ENCODE peak calls at places on chromosomes 6 and 20, in four cellular contexts. One of them, this sample, is unnamed.

GRCh38 chr6:31836676-31837611 is 9.4 kb downstream of the HSPA1B start:
- DNase-seq in AML-193: peak
- DNase-seq in AG08395: no peak
- DNase-seq in T-helper 9 cell: no peak
- DNase-seq in this sample: no peak

GRCh38 chr6:93305088-93305487 is 114.3 kb downstream of the EPHA7 start:
- DNase-seq in T-helper 9 cell: no peak
- DNase-seq in AG08395: no peak
- DNase-seq in AML-193: no peak
- DNase-seq in this sample: no peak

GRCh38 chr6:706161-706560 is 13.2 kb upstream of the EXOC2 start:
- DNase-seq in T-helper 9 cell: no peak
- DNase-seq in AG08395: no peak
- DNase-seq in AML-193: no peak
- DNase-seq in this sample: no peak

GRCh38 chr20:63652192-63652980 is 838 bp downstream of the STMN3 start:
- DNase-seq in AG08395: no peak
- DNase-seq in T-helper 9 cell: peak
- DNase-seq in AML-193: no peak
- DNase-seq in this sample: no peak

GRCh38 chr6:43391448-43392031 is 22.1 kb upstream of the ZNF318 start:
- DNase-seq in AG08395: no peak
- DNase-seq in AML-193: no peak
- DNase-seq in T-helper 9 cell: peak
- DNase-seq in this sample: no peak

GRCh38 chr6:74091133-74091793 is 395.3 kb downstream of the CD109 start:
- DNase-seq in AG08395: peak
- DNase-seq in AML-193: peak
- DNase-seq in T-helper 9 cell: no peak
- DNase-seq in this sample: no peak

GRCh38 chr6:153790048-153790447 is 249.0 kb upstream of the OPRM1 start:
- DNase-seq in T-helper 9 cell: no peak
- DNase-seq in AML-193: no peak
- DNase-seq in AG08395: no peak
- DNase-seq in this sample: no peak

GRCh38 chr6:139060332-139060731 is 31.8 kb downstream of the ABRACL start:
- DNase-seq in AML-193: peak
- DNase-seq in AG08395: peak
- DNase-seq in T-helper 9 cell: no peak
- DNase-seq in this sample: no peak

GRCh38 chr6:139828751-139829519 is 454.5 kb upstream of the CITED2 start:
- DNase-seq in AG08395: no peak
- DNase-seq in AML-193: no peak
- DNase-seq in T-helper 9 cell: no peak
- DNase-seq in this sample: no peak

GRCh38 chr20:51424270-51425041 is 118.1 kb downstream of the NFATC2 start:
- DNase-seq in T-helper 9 cell: no peak
- DNase-seq in AML-193: no peak
- DNase-seq in AG08395: no peak
- DNase-seq in this sample: no peak

GRCh38 chr6:110491644-110492317 is 15.4 kb upstream of the SLC22A16 start:
- DNase-seq in AG08395: peak
- DNase-seq in T-helper 9 cell: no peak
- DNase-seq in AML-193: no peak
- DNase-seq in this sample: no peak

GRCh38 chr6:8483650-8484049 is 48.3 kb upstream of the SLC35B3 start:
- DNase-seq in AML-193: no peak
- DNase-seq in T-helper 9 cell: no peak
- DNase-seq in AG08395: no peak
- DNase-seq in this sample: no peak

GRCh38 chr6:125314019-125314581 is 12.3 kb upstream of the HDDC2 start:
- DNase-seq in T-helper 9 cell: peak
- DNase-seq in AG08395: peak
- DNase-seq in AML-193: peak
- DNase-seq in this sample: peak

GRCh38 chr6:17473554-17473953 is 80.2 kb downstream of the CAP2 start:
- DNase-seq in T-helper 9 cell: no peak
- DNase-seq in AG08395: no peak
- DNase-seq in AML-193: no peak
- DNase-seq in this sample: no peak

GRCh38 chr6:90175627-90176538 is 120.8 kb downstream of the BACH2 start:
- DNase-seq in T-helper 9 cell: peak
- DNase-seq in AG08395: no peak
- DNase-seq in AML-193: no peak
- DNase-seq in this sample: no peak

GRCh38 chr6:68343901-68344300 is 291.2 kb upstream of the ADGRB3 start:
- DNase-seq in AML-193: peak
- DNase-seq in AG08395: no peak
- DNase-seq in T-helper 9 cell: no peak
- DNase-seq in this sample: no peak

GRCh38 chr20:18001131-18001921 is 32.5 kb downstream of the MGME1 start:
- DNase-seq in AML-193: no peak
- DNase-seq in T-helper 9 cell: no peak
- DNase-seq in AG08395: peak
- DNase-seq in this sample: no peak

GRCh38 chr6:38215651-38216319 is 396.3 kb downstream of the ZFAND3 start:
- DNase-seq in AG08395: no peak
- DNase-seq in T-helper 9 cell: no peak
- DNase-seq in AML-193: no peak
- DNase-seq in this sample: no peak

GRCh38 chr20:63093966-63094766 is 87.4 kb upstream of the BHLHE23 start:
- DNase-seq in AG08395: no peak
- DNase-seq in T-helper 9 cell: no peak
- DNase-seq in AML-193: no peak
- DNase-seq in this sample: no peak

GRCh38 chr6:129476248-129476564 is 233.8 kb downstream of the ARHGAP18 start:
- DNase-seq in T-helper 9 cell: no peak
- DNase-seq in AML-193: no peak
- DNase-seq in AG08395: no peak
- DNase-seq in this sample: no peak

GRCh38 chr6:77906070-77906469 is 253.2 kb downstream of the MEI4 start:
- DNase-seq in AG08395: no peak
- DNase-seq in T-helper 9 cell: no peak
- DNase-seq in AML-193: no peak
- DNase-seq in this sample: no peak

GRCh38 chr6:43367245-43367984 is 2.0 kb downstream of the ZNF318 start:
- DNase-seq in AML-193: peak
- DNase-seq in T-helper 9 cell: no peak
- DNase-seq in AG08395: no peak
- DNase-seq in this sample: no peak

GRCh38 chr20:40176442-40176841 is 512.6 kb downstream of the MAFB start:
- DNase-seq in AG08395: no peak
- DNase-seq in T-helper 9 cell: no peak
- DNase-seq in AML-193: no peak
- DNase-seq in this sample: no peak

GRCh38 chr6:43579171-43579570 is 3.2 kb downstream of the POLH start:
- DNase-seq in AML-193: no peak
- DNase-seq in T-helper 9 cell: no peak
- DNase-seq in AG08395: no peak
- DNase-seq in this sample: no peak

GRCh38 chr6:147941143-147941542 is 401.5 kb upstream of the SASH1 start:
- DNase-seq in AG08395: no peak
- DNase-seq in AML-193: no peak
- DNase-seq in T-helper 9 cell: no peak
- DNase-seq in this sample: no peak

GRCh38 chr6:109491207-109491938 is 8.4 kb upstream of the ZBTB24 start:
- DNase-seq in AG08395: no peak
- DNase-seq in T-helper 9 cell: no peak
- DNase-seq in AML-193: no peak
- DNase-seq in this sample: no peak

GRCh38 chr6:139751179-139751578 is 376.7 kb upstream of the CITED2 start:
- DNase-seq in AG08395: no peak
- DNase-seq in T-helper 9 cell: no peak
- DNase-seq in AML-193: no peak
- DNase-seq in this sample: no peak

GRCh38 chr6:53862517-53863457 is 68.0 kb downstream of the LRRC1 start:
- DNase-seq in AG08395: peak
- DNase-seq in AML-193: no peak
- DNase-seq in T-helper 9 cell: no peak
- DNase-seq in this sample: no peak

GRCh38 chr6:6586671-6587526 is 1.6 kb upstream of the LY86 start:
- DNase-seq in T-helper 9 cell: no peak
- DNase-seq in AG08395: no peak
- DNase-seq in AML-193: no peak
- DNase-seq in this sample: no peak

GRCh38 chr20:59314872-59315500 is 14.6 kb downstream of the EDN3 start:
- DNase-seq in AG08395: no peak
- DNase-seq in AML-193: no peak
- DNase-seq in T-helper 9 cell: no peak
- DNase-seq in this sample: no peak

This sample was measured in progenitor cell of endocrine pancreas.